ENCODE peak calls at places on chromosome 9, in seven cellular contexts. K is psoas muscle, R is tibial nerve, W is breast epithelium, C is type B pancreatic cell, A is mesothelial cell of epicardium, O is RWPE2. S is an unnamed sample.

GRCh38 chr9:76634356-76635054 is 129.7 kb upstream of the PCA3 start:
- DNase-seq in K (no peak), R (no peak), W (no peak), C (no peak), A (no peak), O (no peak), S (no peak)

GRCh38 chr9:23841304-23841703 is 15.3 kb upstream of the ELAVL2 start:
- DNase-seq in K (no peak), R (no peak), W (no peak), C (no peak), A (no peak), O (no peak), S (no peak)

GRCh38 chr9:93968451-93969327 is 13.5 kb upstream of the BARX1 start:
- DNase-seq in K (no peak), R (no peak), W (no peak), C (no peak), A (no peak), O (no peak), S (no peak)

GRCh38 chr9:130943780-130944179 is 4.7 kb upstream of the FIBCD1 start:
- DNase-seq in K (no peak), R (no peak), W (no peak), C (no peak), A (no peak), O (no peak), S (no peak)

GRCh38 chr9:94498801-94499454 is 56.0 kb upstream of the PCAT7 start:
- DNase-seq in K (no peak), R (no peak), W (no peak), C (no peak), A (no peak), O (no peak), S (no peak)

GRCh38 chr9:135039916-135040645 is 47.4 kb upstream of the OLFM1 start:
- DNase-seq in K (no peak), R (no peak), W (no peak), C (peak; percentile 34), A (peak; percentile 19), O (no peak), S (no peak)

GRCh38 chr9:2411459-2412215 is 209.9 kb upstream of the VLDLR start:
- DNase-seq in K (no peak), R (no peak), W (no peak), C (no peak), A (no peak), O (no peak), S (no peak)

GRCh38 chr9:125632321-125633115 is 74.5 kb downstream of the MAPKAP1 start:
- DNase-seq in K (no peak), R (no peak), W (no peak), C (no peak), A (no peak), O (no peak), S (no peak)

GRCh38 chr9:89039664-89040063 is 48.4 kb downstream of the S1PR3 start:
- DNase-seq in K (no peak), R (no peak), W (no peak), C (no peak), A (no peak), O (no peak), S (no peak)

GRCh38 chr9:127634021-127634420 is 21.9 kb downstream of the STXBP1 start:
- DNase-seq in K (no peak), R (no peak), W (peak; percentile 34), C (no peak), A (no peak), O (no peak), S (no peak)

GRCh38 chr9:35470894-35471293 is 19.0 kb upstream of the RUSC2 start:
- DNase-seq in K (no peak), R (peak; percentile 52), W (no peak), C (no peak), A (no peak), O (no peak), S (no peak)

GRCh38 chr9:127778280-127779135 is at the start of gene SH2D3C:
- DNase-seq in K (no peak), R (no peak), W (no peak), C (no peak), A (no peak), O (no peak), S (no peak)

GRCh38 chr9:114655689-114656088 is 1.9 kb downstream of the TEX53 start:
- DNase-seq in K (no peak), R (no peak), W (no peak), C (peak; percentile 31), A (no peak), O (no peak), S (no peak)

GRCh38 chr9:108703414-108703813 is 152.4 kb downstream of the ACTL7B start:
- DNase-seq in K (no peak), R (no peak), W (no peak), C (no peak), A (no peak), O (no peak), S (no peak)

GRCh38 chr9:27548055-27548741 is 18.6 kb upstream of the MOB3B start:
- DNase-seq in K (no peak), R (peak; percentile 49), W (no peak), C (no peak), A (no peak), O (no peak), S (no peak)

GRCh38 chr9:19102181-19102630 is 498 bp downstream of the HAUS6 start:
- DNase-seq in K (no peak), R (no peak), W (no peak), C (no peak), A (peak; percentile 49), O (no peak), S (peak; percentile 35)

GRCh38 chr9:129467004-129467588 is 153.8 kb downstream of the C9orf50 start:
- DNase-seq in K (no peak), R (no peak), W (no peak), C (no peak), A (no peak), O (no peak), S (no peak)

GRCh38 chr9:135253305-135254004 is 166.0 kb downstream of the OLFM1 start:
- DNase-seq in K (peak; percentile 6), R (no peak), W (no peak), C (no peak), A (no peak), O (peak; percentile 37), S (no peak)

GRCh38 chr9:131227112-131228058 is 48.9 kb downstream of the FAM78A start:
- DNase-seq in K (peak; percentile 27), R (peak; percentile 58), W (no peak), C (no peak), A (no peak), O (no peak), S (no peak)

GRCh38 chr9:110443146-110443877 is 105.6 kb upstream of the TXNDC8 start:
- DNase-seq in K (no peak), R (no peak), W (no peak), C (no peak), A (no peak), O (no peak), S (no peak)

GRCh38 chr9:93071464-93071863 is 13.0 kb downstream of the SUSD3 start:
- DNase-seq in K (no peak), R (no peak), W (no peak), C (no peak), A (no peak), O (no peak), S (no peak)

GRCh38 chr9:36911037-36911436 is 123.0 kb downstream of the PAX5 start:
- DNase-seq in K (no peak), R (no peak), W (no peak), C (no peak), A (no peak), O (no peak), S (no peak)
- TF ChIP-seq CTCF in K (no peak), R (no peak), W (no peak), C (peak; percentile 28), A (peak; percentile 13), O (peak; percentile 16), S (no peak)

GRCh38 chr9:112166176-112167140 is 8.6 kb downstream of the SUSD1 start:
- DNase-seq in K (no peak), R (peak; percentile 63), W (peak; percentile 45), C (no peak), A (no peak), O (no peak), S (peak; percentile 30)
- TF ChIP-seq CTCF in K (no peak), R (no peak), W (no peak), C (no peak), A (no peak), O (peak; percentile 68), S (peak; percentile 36)

DNA sequence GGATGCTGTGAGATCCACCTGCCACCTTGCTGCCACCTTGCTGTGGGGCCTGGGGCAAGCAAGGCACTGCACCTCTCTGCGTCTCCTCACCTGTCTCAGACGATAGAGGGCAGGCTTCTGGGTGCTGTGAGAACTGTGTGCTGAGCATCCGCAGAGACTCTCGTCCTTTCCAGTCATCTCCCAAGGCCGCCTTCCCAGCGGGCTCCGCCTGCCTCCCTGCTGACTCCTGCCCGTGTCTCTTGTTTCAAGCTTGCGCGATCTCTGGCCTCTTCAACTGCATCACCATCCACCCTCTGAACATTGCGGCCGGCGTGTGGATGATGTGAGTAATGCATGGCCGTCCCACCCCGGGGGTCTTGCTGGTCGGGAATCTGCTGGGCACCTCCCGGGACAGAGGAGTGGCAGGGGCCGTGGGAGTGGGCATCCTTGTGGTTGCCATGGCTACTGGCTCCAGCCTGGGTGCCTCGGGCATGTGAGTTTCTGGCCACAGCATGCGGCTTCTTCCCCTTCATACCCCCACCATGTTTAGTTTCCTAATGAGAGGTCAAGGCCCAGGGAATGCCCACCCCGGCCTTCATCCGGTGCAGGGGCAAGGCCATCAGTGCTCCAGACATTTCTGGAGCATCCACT is 3.6 kb downstream of the CACFD1 start:
- DNase-seq in K (no peak), R (no peak), W (no peak), C (no peak), A (no peak), O (no peak), S (peak; percentile 37)
- TF ChIP-seq CTCF in K (no peak), R (no peak), W (no peak), C (no peak), A (no peak), O (peak; percentile 13), S (peak; percentile 72)

GRCh38 chr9:87869082-87869481 is 13.6 kb upstream of the SPATA31E1 start:
- DNase-seq in K (no peak), R (no peak), W (no peak), C (no peak), A (no peak), O (no peak), S (no peak)
- TF ChIP-seq CTCF in K (no peak), R (no peak), W (no peak), C (no peak), A (no peak), O (no peak), S (no peak)

GRCh38 chr9:117926031-117926655 is 221.9 kb downstream of the TLR4 start:
- DNase-seq in K (no peak), R (no peak), W (no peak), C (no peak), A (no peak), O (no peak), S (no peak)

GRCh38 chr9:117932585-117932984 is 228.4 kb downstream of the TLR4 start:
- DNase-seq in K (no peak), R (no peak), W (no peak), C (no peak), A (no peak), O (no peak), S (no peak)

GRCh38 chr9:117929873-117930272 is 225.7 kb downstream of the TLR4 start:
- DNase-seq in K (no peak), R (no peak), W (no peak), C (no peak), A (no peak), O (no peak), S (no peak)

DNA sequence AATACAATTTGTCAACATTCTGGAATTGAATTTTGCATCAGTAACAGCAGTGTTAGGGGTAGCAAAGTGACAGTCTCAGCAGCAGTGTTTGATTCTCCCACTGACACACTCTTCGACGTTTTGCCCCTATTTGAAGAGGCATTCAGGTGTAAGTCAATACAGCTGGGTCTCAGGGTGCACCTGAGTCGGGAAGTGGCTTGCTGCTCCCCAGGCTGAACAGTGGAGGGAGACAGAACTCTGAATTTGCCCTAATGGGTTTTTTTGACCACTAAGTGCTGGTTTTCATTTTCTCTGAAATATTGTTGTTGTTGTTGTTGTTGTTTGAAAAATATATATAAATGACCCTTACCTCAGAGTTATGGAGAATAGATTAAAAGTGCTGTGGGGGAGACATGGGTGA is 223.2 kb downstream of the TLR4 start:
- DNase-seq in K (no peak), R (no peak), W (no peak), C (no peak), A (no peak), O (no peak), S (peak; percentile 16)
- TF ChIP-seq CTCF in K (no peak), R (no peak), W (no peak), C (peak; percentile 20), A (no peak), O (peak; percentile 8), S (peak; percentile 69)

S was measured in WERI-Rb-1.